ENCODE peak calls at places on chromosome 18, in six cellular contexts. D is AG09309, B is astrocyte, X is AG04450, R is tibial nerve, W is heart right ventricle. Y is an unnamed sample.

GRCh38 chr18:45723921-45724320 is at the start of gene SLC14A1:
- DNase-seq in D (no peak), B (no peak), X (no peak), R (no peak), W (no peak), Y (no peak)

GRCh38 chr18:56176750-56177149 is 461.6 kb downstream of the TXNL1 start:
- DNase-seq in D (no peak), B (no peak), X (no peak), R (no peak), W (no peak), Y (no peak)

GRCh38 chr18:61581578-61582204 is 248.5 kb downstream of the CDH20 start:
- DNase-seq in D (no peak), B (peak), X (no peak), R (peak), W (peak), Y (no peak)

GRCh38 chr18:67477522-67477921 is 39.0 kb downstream of the DSEL start:
- DNase-seq in D (no peak), B (no peak), X (no peak), R (no peak), W (no peak), Y (no peak)

GRCh38 chr18:70758780-70759179 is 469.9 kb downstream of the SOCS6 start:
- DNase-seq in D (no peak), B (no peak), X (no peak), R (no peak), W (no peak), Y (no peak)

GRCh38 chr18:13892098-13892497 is 23.2 kb downstream of the MC2R start:
- DNase-seq in D (no peak), B (no peak), X (no peak), R (no peak), W (no peak), Y (no peak)

GRCh38 chr18:47883771-47884413 is 46.6 kb downstream of the SMAD2 start:
- DNase-seq in D (peak), B (peak), X (no peak), R (no peak), W (peak), Y (no peak)

GRCh38 chr18:71666481-71666880 is 877.7 kb downstream of the CBLN2 start:
- DNase-seq in D (no peak), B (no peak), X (no peak), R (no peak), W (no peak), Y (no peak)

GRCh38 chr18:67216846-67217245 is 299.7 kb downstream of the DSEL start:
- DNase-seq in D (no peak), B (peak), X (no peak), R (no peak), W (no peak), Y (no peak)

GRCh38 chr18:4256786-4257417 is 198.2 kb downstream of the DLGAP1 start:
- DNase-seq in D (no peak), B (no peak), X (no peak), R (no peak), W (no peak), Y (no peak)

GRCh38 chr18:76445275-76445674 is 49.8 kb downstream of the ZNF516 start:
- DNase-seq in D (peak), B (peak), X (no peak), R (no peak), W (no peak), Y (no peak)

GRCh38 chr18:2486426-2486825 is 84.9 kb downstream of the METTL4 start:
- DNase-seq in D (no peak), B (no peak), X (no peak), R (no peak), W (no peak), Y (no peak)

GRCh38 chr18:12254137-12254819 is at the start of gene CIDEA:
- DNase-seq in D (no peak), B (no peak), X (no peak), R (no peak), W (no peak), Y (no peak)

GRCh38 chr18:3283908-3284307 is 22.0 kb downstream of the MYL12B start:
- DNase-seq in D (no peak), B (no peak), X (no peak), R (no peak), W (no peak), Y (no peak)

GRCh38 chr18:77859634-77860033 is 610.0 kb downstream of the GALR1 start:
- DNase-seq in D (no peak), B (no peak), X (no peak), R (no peak), W (no peak), Y (no peak)

GRCh38 chr18:74498712-74499629 is 2.8 kb downstream of the CNDP2 start:
- DNase-seq in D (no peak), B (peak), X (no peak), R (peak), W (no peak), Y (no peak)

GRCh38 chr18:74501386-74501785 is 5.2 kb downstream of the CNDP2 start:
- DNase-seq in D (no peak), B (no peak), X (no peak), R (no peak), W (no peak), Y (no peak)

GRCh38 chr18:74497308-74497640 is 1.1 kb downstream of the CNDP2 start:
- DNase-seq in D (no peak), B (no peak), X (no peak), R (no peak), W (no peak), Y (no peak)

GRCh38 chr18:74497778-74498177 is 1.6 kb downstream of the CNDP2 start:
- DNase-seq in D (no peak), B (no peak), X (no peak), R (no peak), W (no peak), Y (no peak)

DNA sequence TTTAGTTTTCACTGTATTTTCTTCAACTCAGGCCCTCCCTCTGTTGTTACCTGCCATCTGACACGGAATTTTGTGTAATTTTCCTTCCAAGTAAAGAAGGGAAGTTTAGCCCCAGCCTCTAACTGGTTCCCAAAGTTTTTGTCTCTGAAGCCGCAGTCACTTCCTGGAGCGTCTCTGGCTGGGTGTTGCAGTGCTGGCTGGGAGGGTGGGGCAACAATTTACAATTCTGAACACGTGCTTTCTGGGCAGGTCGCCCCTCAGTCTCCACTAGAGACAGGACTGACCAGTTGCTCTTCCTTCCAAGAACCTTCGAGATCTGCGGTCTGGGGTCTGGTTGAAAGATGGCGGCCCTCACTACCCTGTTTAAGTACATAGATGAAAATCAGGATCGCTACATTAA is 3.5 kb downstream of the CNDP2 start:
- DNase-seq in D (no peak), B (peak), X (no peak), R (peak), W (peak), Y (no peak)
- H3K4me3 ChIP-seq in D (no peak), B (no peak), X (no peak), R (peak), W (no peak), Y (peak)

GRCh38 chr18:78979058-78979680 is 449 bp upstream of the SALL3 start:
- DNase-seq in D (no peak), B (no peak), X (no peak), R (no peak), W (no peak), Y (no peak)
- H3K4me3 ChIP-seq in D (no peak), B (peak), X (no peak), R (no peak), W (no peak), Y (no peak)

GRCh38 chr18:63182247-63182771 is 137.3 kb downstream of the BCL2 start:
- DNase-seq in D (no peak), B (no peak), X (no peak), R (no peak), W (peak), Y (no peak)
- H3K4me3 ChIP-seq in D (no peak), B (no peak), X (no peak), R (no peak), W (no peak), Y (no peak)

GRCh38 chr18:37566479-37567060 is 972 bp upstream of the CELF4 start:
- DNase-seq in D (no peak), B (no peak), X (no peak), R (no peak), W (no peak), Y (no peak)

GRCh38 chr18:37565985-37566478 is 434 bp upstream of the CELF4 start:
- DNase-seq in D (no peak), B (no peak), X (no peak), R (no peak), W (peak), Y (no peak)

GRCh38 chr18:37563810-37564511 is 1.6 kb downstream of the CELF4 start:
- DNase-seq in D (no peak), B (no peak), X (no peak), R (no peak), W (no peak), Y (no peak)

GRCh38 chr18:37564796-37565137 is 831 bp downstream of the CELF4 start:
- DNase-seq in D (no peak), B (peak), X (no peak), R (peak), W (peak), Y (no peak)

GRCh38 chr18:37565138-37565984 is at the start of gene CELF4:
- DNase-seq in D (no peak), B (no peak), X (no peak), R (no peak), W (no peak), Y (no peak)
- H3K4me3 ChIP-seq in D (peak), B (peak), X (peak), R (peak), W (peak), Y (peak)

GRCh38 chr18:10495936-10496335 is 29.9 kb upstream of the NAPG start:
- DNase-seq in D (no peak), B (peak), X (no peak), R (no peak), W (no peak), Y (no peak)
- H3K4me3 ChIP-seq in D (no peak), B (no peak), X (no peak), R (no peak), W (no peak), Y (no peak)

DNA sequence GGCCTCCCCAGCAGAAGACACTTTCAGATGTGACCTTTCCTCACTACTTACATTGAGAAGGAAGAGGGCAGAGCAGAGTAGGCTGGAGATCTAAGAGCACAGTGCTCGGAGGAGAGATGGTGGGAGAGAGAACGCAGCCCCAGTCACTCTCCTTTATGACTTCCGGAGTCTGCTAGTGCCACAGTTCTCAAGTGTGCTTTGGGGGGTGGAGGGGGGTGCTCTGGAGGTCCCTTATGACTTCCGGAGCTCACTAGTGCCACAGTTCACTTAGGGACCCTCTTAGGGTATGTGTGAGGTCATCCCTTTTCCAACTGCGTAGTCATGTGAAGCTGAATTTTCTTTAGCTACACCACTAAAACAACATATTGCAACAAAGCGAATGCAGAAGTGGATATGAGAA is 153.7 kb upstream of the KCTD1 start:
- DNase-seq in D (no peak), B (no peak), X (no peak), R (no peak), W (no peak), Y (no peak)
- H3K4me3 ChIP-seq in D (no peak), B (no peak), X (no peak), R (no peak), W (no peak), Y (no peak)

GRCh38 chr18:23137788-23138216 is 2.5 kb downstream of the CABLES1 start:
- DNase-seq in D (no peak), B (no peak), X (no peak), R (no peak), W (no peak), Y (no peak)
- H3K4me3 ChIP-seq in D (no peak), B (no peak), X (peak), R (peak), W (peak), Y (peak)

GRCh38 chr18:62672600-62672999 is 42.7 kb upstream of the PHLPP1 start:
- DNase-seq in D (no peak), B (no peak), X (no peak), R (no peak), W (no peak), Y (no peak)
- H3K4me3 ChIP-seq in D (no peak), B (no peak), X (no peak), R (no peak), W (no peak), Y (no peak)